ENCODE peak calls at places on chromosomes 1 and 21, in five cellular contexts. B is endothelial cell, U is dorsolateral prefrontal cortex, W is progenitor cell of endocrine pancreas, I is osteocyte. G is an unnamed sample.
A peak's percentile ranks its signal among the peaks of the same experiment; 100 is the strongest.

GRCh38 chr1:48693180-48693579 is 83.5 kb downstream of the BEND5 start:
- DNase-seq in B (no peak), U (no peak), W (no peak), I (no peak), G (no peak)

GRCh38 chr1:19197849-19198248 is 12.2 kb downstream of the UBR4 start:
- DNase-seq in B (no peak), U (no peak), W (no peak), I (no peak), G (no peak)

GRCh38 chr1:182699673-182700350 is 15.4 kb upstream of the RGS8 start:
- DNase-seq in B (peak; percentile 18), U (no peak), W (no peak), I (no peak), G (no peak)

GRCh38 chr1:54379481-54380284 is 26.5 kb downstream of the SSBP3 start:
- DNase-seq in B (no peak), U (no peak), W (no peak), I (no peak), G (no peak)

GRCh38 chr1:94755675-94756074 is 64.5 kb upstream of the SLC44A3 start:
- DNase-seq in B (no peak), U (no peak), W (no peak), I (peak; percentile 83), G (no peak)

GRCh38 chr1:240722788-240723187 is 110.8 kb upstream of the GREM2 start:
- DNase-seq in B (no peak), U (no peak), W (no peak), I (no peak), G (no peak)

GRCh38 chr21:42269382-42269781 is 45.8 kb downstream of the TFF3 start:
- DNase-seq in B (no peak), U (no peak), W (no peak), I (no peak), G (no peak)

GRCh38 chr1:16183157-16183556 is 27.3 kb upstream of the EPHA2 start:
- DNase-seq in B (no peak), U (no peak), W (no peak), I (no peak), G (no peak)

GRCh38 chr1:13523780-13524477 is 10.1 kb upstream of the LRRC38 start:
- DNase-seq in B (no peak), U (no peak), W (no peak), I (no peak), G (no peak)

GRCh38 chr21:36035381-36035791 is 24.9 kb downstream of the SETD4 start:
- DNase-seq in B (no peak), U (no peak), W (no peak), I (no peak), G (no peak)
- TF ChIP-seq CTCF in B (no peak), U (no peak), W (peak; percentile 37), I (no peak), G (no peak)

GRCh38 chr1:154404511-154404931 is 622 bp upstream of the IL6R start:
- DNase-seq in B (no peak), U (no peak), W (no peak), I (no peak), G (no peak)

GRCh38 chr1:154407021-154407865 is 2.1 kb downstream of the IL6R start:
- DNase-seq in B (no peak), U (no peak), W (no peak), I (no peak), G (peak; percentile 69)

GRCh38 chr1:154406572-154406879 is 1.4 kb downstream of the IL6R start:
- DNase-seq in B (no peak), U (no peak), W (no peak), I (no peak), G (no peak)

GRCh38 chr1:154404984-154405761 is at the start of gene IL6R:
- DNase-seq in B (peak; percentile 65), U (peak; percentile 84), W (peak; percentile 53), I (peak; percentile 93), G (peak; percentile 65)

DNA sequence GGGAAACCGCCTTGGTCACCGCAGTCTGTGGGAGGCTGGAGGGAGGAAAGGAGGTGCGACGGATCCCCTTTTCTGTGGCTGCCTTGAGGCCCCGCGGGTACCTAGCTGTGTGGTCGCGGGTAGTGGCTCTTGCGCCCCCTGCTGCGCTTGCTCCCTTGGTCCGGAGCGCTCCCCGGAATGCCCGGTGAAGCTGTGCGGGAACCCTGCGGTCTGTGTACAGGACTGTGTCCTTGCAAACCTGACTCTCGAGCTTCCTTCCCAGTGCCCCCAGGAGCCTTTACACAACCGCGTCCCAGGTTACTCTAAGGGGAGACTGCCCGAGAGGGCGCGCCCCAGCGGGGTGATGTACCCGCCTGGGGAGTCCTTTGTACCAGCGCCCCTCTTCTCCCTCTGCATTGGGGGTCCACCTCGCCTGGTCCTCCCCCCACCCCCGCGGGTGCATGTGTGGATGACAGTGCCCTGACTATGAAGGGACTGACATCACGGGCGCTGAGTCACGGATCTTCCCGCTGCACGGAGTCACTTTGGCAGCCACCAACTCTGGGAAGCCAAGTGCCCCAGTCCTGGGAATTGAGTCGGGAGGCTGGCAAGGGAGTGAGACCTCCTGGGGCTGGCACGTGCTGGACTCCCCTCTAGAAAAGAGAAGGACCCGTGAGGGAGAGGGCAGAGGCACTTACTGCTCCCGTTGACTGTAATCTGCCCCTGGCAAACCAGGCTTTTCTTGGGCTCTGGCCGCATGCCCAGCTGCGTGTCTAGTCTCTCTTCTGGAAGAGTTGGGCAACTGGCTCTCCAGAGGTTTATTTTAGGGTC is 824 bp downstream of the IL6R start:
- DNase-seq in B (peak; percentile 66), U (peak; percentile 87), W (peak; percentile 41), I (no peak), G (peak; percentile 63)
- TF ChIP-seq CTCF in B (no peak), U (peak; percentile 32), W (peak; percentile 62), I (no peak), G (peak; percentile 42)

GRCh38 chr1:222543817-222544216 is 4.1 kb downstream of the HHIPL2 start:
- DNase-seq in B (no peak), U (no peak), W (no peak), I (no peak), G (no peak)
- TF ChIP-seq CTCF in B (no peak), U (no peak), W (no peak), I (no peak), G (no peak)

GRCh38 chr1:109061183-109061582 is 14.6 kb downstream of the TAF13 start:
- DNase-seq in B (no peak), U (no peak), W (no peak), I (no peak), G (no peak)

GRCh38 chr1:109060707-109061106 is 15.1 kb downstream of the TAF13 start:
- DNase-seq in B (no peak), U (no peak), W (no peak), I (no peak), G (no peak)

GRCh38 chr1:109067883-109068282 is 7.9 kb downstream of the TAF13 start:
- DNase-seq in B (no peak), U (no peak), W (no peak), I (no peak), G (no peak)

GRCh38 chr1:109065137-109065536 is 10.7 kb downstream of the TAF13 start:
- DNase-seq in B (no peak), U (no peak), W (no peak), I (no peak), G (no peak)
- TF ChIP-seq CTCF in B (no peak), U (no peak), W (no peak), I (no peak), G (no peak)

GRCh38 chr21:29854795-29855194 is 85.0 kb downstream of the GRIK1 start:
- DNase-seq in B (no peak), U (no peak), W (no peak), I (no peak), G (no peak)
- TF ChIP-seq CTCF in B (no peak), U (no peak), W (no peak), I (no peak), G (no peak)

GRCh38 chr1:220186752-220187151 is 85.5 kb downstream of the RAB3GAP2 start:
- DNase-seq in B (no peak), U (no peak), W (no peak), I (no peak), G (no peak)

GRCh38 chr1:220184503-220184902 is 87.8 kb downstream of the RAB3GAP2 start:
- DNase-seq in B (no peak), U (no peak), W (no peak), I (no peak), G (no peak)

GRCh38 chr1:220189750-220190347 is 82.4 kb downstream of the RAB3GAP2 start:
- DNase-seq in B (no peak), U (no peak), W (no peak), I (no peak), G (peak; percentile 23)
- TF ChIP-seq CTCF in B (peak; percentile 39), U (peak; percentile 67), W (peak; percentile 59), I (peak; percentile 67), G (peak; percentile 26)

GRCh38 chr1:150022357-150022756 is 11.8 kb upstream of the OTUD7B start:
- DNase-seq in B (no peak), U (no peak), W (no peak), I (no peak), G (no peak)
- TF ChIP-seq CTCF in B (no peak), U (no peak), W (no peak), I (no peak), G (no peak)

GRCh38 chr1:248810727-248811513 is 14.8 kb downstream of the SH3BP5L start:
- DNase-seq in B (no peak), U (no peak), W (no peak), I (no peak), G (no peak)

GRCh38 chr1:248813546-248813945 is 12.2 kb downstream of the SH3BP5L start:
- DNase-seq in B (no peak), U (no peak), W (no peak), I (peak; percentile 78), G (no peak)

GRCh38 chr1:248810000-248810726 is 15.6 kb downstream of the SH3BP5L start:
- DNase-seq in B (no peak), U (no peak), W (no peak), I (no peak), G (no peak)

GRCh38 chr1:248812736-248813425 is 12.8 kb downstream of the SH3BP5L start:
- DNase-seq in B (no peak), U (no peak), W (no peak), I (no peak), G (no peak)

GRCh38 chr1:248811514-248812490 is 13.9 kb downstream of the SH3BP5L start:
- DNase-seq in B (no peak), U (no peak), W (no peak), I (no peak), G (no peak)
- TF ChIP-seq CTCF in B (no peak), U (no peak), W (no peak), I (no peak), G (peak; percentile 25)

GRCh38 chr1:31750858-31751638 is 13.1 kb downstream of the ADGRB2 start:
- DNase-seq in B (no peak), U (no peak), W (no peak), I (no peak), G (no peak)
- TF ChIP-seq CTCF in B (no peak), U (no peak), W (no peak), I (no peak), G (no peak)

GRCh38 chr21:29279531-29279930 is 19.2 kb upstream of the BACH1 start:
- DNase-seq in B (no peak), U (no peak), W (no peak), I (no peak), G (no peak)
- TF ChIP-seq CTCF in B (no peak), U (no peak), W (no peak), I (no peak), G (no peak)